ENCODE peak calls at places on chromosomes 1 and 21, in five cellular contexts. One of them, this sample, is unnamed.

GRCh38 chr1:21539933-21540332 is 30.7 kb downstream of the ALPL start:
- DNase-seq in foreskin fibroblast: peak; percentile 11
- DNase-seq in osteocyte: no peak
- DNase-seq in AG09319: no peak
- DNase-seq in endothelial cell: peak; percentile 61
- DNase-seq in this sample: peak; percentile 66

GRCh38 chr21:29718081-29718815 is 221.5 kb downstream of the GRIK1 start:
- DNase-seq in foreskin fibroblast: peak; percentile 73
- DNase-seq in osteocyte: no peak
- DNase-seq in AG09319: no peak
- DNase-seq in endothelial cell: no peak
- DNase-seq in this sample: no peak

GRCh38 chr1:205285391-205286101 is 36.0 kb downstream of the NUAK2 start:
- DNase-seq in foreskin fibroblast: no peak
- DNase-seq in osteocyte: no peak
- DNase-seq in AG09319: no peak
- DNase-seq in endothelial cell: no peak
- DNase-seq in this sample: no peak

GRCh38 chr21:41246808-41247207 is 69.8 kb upstream of the FAM3B start:
- DNase-seq in foreskin fibroblast: no peak
- DNase-seq in osteocyte: peak; percentile 57
- DNase-seq in AG09319: no peak
- DNase-seq in endothelial cell: no peak
- DNase-seq in this sample: no peak

GRCh38 chr1:46721204-46721603 is 2.3 kb upstream of the EFCAB14 start:
- DNase-seq in foreskin fibroblast: no peak
- DNase-seq in osteocyte: no peak
- DNase-seq in AG09319: no peak
- DNase-seq in endothelial cell: no peak
- DNase-seq in this sample: no peak

GRCh38 chr1:156511656-156512055 is 11.1 kb upstream of the MEF2D start:
- DNase-seq in foreskin fibroblast: peak; percentile 67
- DNase-seq in osteocyte: no peak
- DNase-seq in AG09319: no peak
- DNase-seq in endothelial cell: no peak
- DNase-seq in this sample: no peak

GRCh38 chr1:154765970-154766369 is 104.1 kb downstream of the KCNN3 start:
- DNase-seq in foreskin fibroblast: peak; percentile 47
- DNase-seq in osteocyte: no peak
- DNase-seq in AG09319: no peak
- DNase-seq in endothelial cell: peak; percentile 21
- DNase-seq in this sample: no peak

GRCh38 chr1:36365310-36365895 is 20.3 kb downstream of the STK40 start:
- DNase-seq in foreskin fibroblast: peak; percentile 94
- DNase-seq in osteocyte: no peak
- DNase-seq in AG09319: no peak
- DNase-seq in endothelial cell: no peak
- DNase-seq in this sample: no peak

GRCh38 chr1:204971700-204972336 is 71.2 kb upstream of the CNTN2 start:
- DNase-seq in foreskin fibroblast: peak; percentile 79
- DNase-seq in osteocyte: no peak
- DNase-seq in AG09319: peak; percentile 25
- DNase-seq in endothelial cell: no peak
- DNase-seq in this sample: no peak

GRCh38 chr1:215421772-215422171 is 145.3 kb upstream of the KCTD3 start:
- DNase-seq in foreskin fibroblast: peak; percentile 11
- DNase-seq in osteocyte: no peak
- DNase-seq in AG09319: peak; percentile 8
- DNase-seq in endothelial cell: no peak
- DNase-seq in this sample: no peak

GRCh38 chr1:244316407-244316806 is 135.3 kb downstream of the ADSS2 start:
- DNase-seq in foreskin fibroblast: peak; percentile 45
- DNase-seq in osteocyte: peak; percentile 27
- DNase-seq in AG09319: no peak
- DNase-seq in endothelial cell: no peak
- DNase-seq in this sample: no peak

GRCh38 chr1:30452170-30452569 is 271.2 kb downstream of the MATN1 start:
- DNase-seq in foreskin fibroblast: no peak
- DNase-seq in osteocyte: no peak
- DNase-seq in AG09319: no peak
- DNase-seq in endothelial cell: no peak
- DNase-seq in this sample: no peak

GRCh38 chr21:39715804-39716397 is 29.1 kb upstream of the IGSF5 start:
- DNase-seq in foreskin fibroblast: peak; percentile 75
- DNase-seq in osteocyte: no peak
- DNase-seq in AG09319: peak; percentile 4
- DNase-seq in endothelial cell: peak; percentile 56
- DNase-seq in this sample: peak; percentile 65

GRCh38 chr1:91349524-91349923 is 55.1 kb downstream of the HFM1 start:
- DNase-seq in foreskin fibroblast: peak; percentile 2
- DNase-seq in osteocyte: no peak
- DNase-seq in AG09319: no peak
- DNase-seq in endothelial cell: no peak
- DNase-seq in this sample: no peak

GRCh38 chr1:30085814-30086770 is 637.3 kb downstream of the MATN1 start:
- DNase-seq in foreskin fibroblast: peak; percentile 71
- DNase-seq in osteocyte: no peak
- DNase-seq in AG09319: no peak
- DNase-seq in endothelial cell: peak; percentile 87
- DNase-seq in this sample: peak; percentile 94

GRCh38 chr1:161932668-161933067 is 91.0 kb downstream of the OLFML2B start:
- DNase-seq in foreskin fibroblast: no peak
- DNase-seq in osteocyte: no peak
- DNase-seq in AG09319: no peak
- DNase-seq in endothelial cell: no peak
- DNase-seq in this sample: no peak

GRCh38 chr21:37220433-37220980 is 46.6 kb downstream of the VPS26C start:
- DNase-seq in foreskin fibroblast: peak; percentile 70
- DNase-seq in osteocyte: no peak
- DNase-seq in AG09319: no peak
- DNase-seq in endothelial cell: peak; percentile 53
- DNase-seq in this sample: no peak

GRCh38 chr21:46226920-46227599 is 1.5 kb downstream of the LSS start:
- DNase-seq in foreskin fibroblast: peak; percentile 48
- DNase-seq in osteocyte: no peak
- DNase-seq in AG09319: peak; percentile 16
- DNase-seq in endothelial cell: no peak
- DNase-seq in this sample: no peak

GRCh38 chr1:98336472-98337118 is 324.9 kb upstream of the SNX7 start:
- DNase-seq in foreskin fibroblast: no peak
- DNase-seq in osteocyte: no peak
- DNase-seq in AG09319: no peak
- DNase-seq in endothelial cell: no peak
- DNase-seq in this sample: no peak

GRCh38 chr1:51443555-51443954 is 75.5 kb downstream of the EPS15 start:
- DNase-seq in foreskin fibroblast: no peak
- DNase-seq in osteocyte: no peak
- DNase-seq in AG09319: no peak
- DNase-seq in endothelial cell: no peak
- DNase-seq in this sample: no peak

GRCh38 chr1:60825593-60825992 is 256.8 kb upstream of the NFIA start:
- DNase-seq in foreskin fibroblast: peak; percentile 7
- DNase-seq in osteocyte: no peak
- DNase-seq in AG09319: no peak
- DNase-seq in endothelial cell: no peak
- DNase-seq in this sample: no peak

GRCh38 chr1:30668026-30668425 is 55.4 kb downstream of the MATN1 start:
- DNase-seq in foreskin fibroblast: peak; percentile 49
- DNase-seq in osteocyte: no peak
- DNase-seq in AG09319: no peak
- DNase-seq in endothelial cell: no peak
- DNase-seq in this sample: no peak

DNA sequence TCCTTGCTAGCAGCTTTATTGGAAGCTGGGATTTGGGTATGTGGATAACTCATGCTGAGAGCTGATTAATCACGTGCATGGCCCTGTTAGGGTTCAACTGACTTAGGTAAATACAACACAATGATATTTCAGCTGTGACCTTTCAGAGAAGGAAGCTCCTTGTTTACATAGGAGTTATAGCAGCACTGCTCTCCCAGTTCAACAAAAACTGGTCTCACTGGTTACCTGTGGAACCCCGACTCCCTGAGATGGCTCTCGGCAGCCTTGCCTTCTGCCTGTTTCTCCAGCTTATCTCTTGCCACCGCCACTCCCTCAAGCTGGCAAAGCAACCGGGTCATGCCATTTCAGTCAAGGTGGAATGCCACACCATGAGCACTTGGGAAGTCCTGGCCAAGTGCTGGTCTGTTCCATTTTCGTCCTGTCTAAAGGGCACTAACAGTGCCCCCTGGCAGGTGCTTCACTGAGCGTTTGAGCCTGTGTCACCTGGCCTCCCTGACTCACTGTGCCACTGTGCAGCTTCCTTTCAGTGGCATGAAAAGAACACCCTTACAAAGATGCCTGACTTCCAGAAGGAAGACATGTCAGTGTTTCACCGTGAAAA is 31.6 kb downstream of the DOP1B start:
- DNase-seq in foreskin fibroblast: no peak
- DNase-seq in osteocyte: no peak
- DNase-seq in AG09319: no peak
- DNase-seq in endothelial cell: no peak
- DNase-seq in this sample: no peak
- TF ChIP-seq CTCF in foreskin fibroblast: no peak
- TF ChIP-seq CTCF in osteocyte: no peak
- TF ChIP-seq CTCF in AG09319: no peak
- TF ChIP-seq CTCF in endothelial cell: no peak
- TF ChIP-seq CTCF in this sample: no peak

DNA sequence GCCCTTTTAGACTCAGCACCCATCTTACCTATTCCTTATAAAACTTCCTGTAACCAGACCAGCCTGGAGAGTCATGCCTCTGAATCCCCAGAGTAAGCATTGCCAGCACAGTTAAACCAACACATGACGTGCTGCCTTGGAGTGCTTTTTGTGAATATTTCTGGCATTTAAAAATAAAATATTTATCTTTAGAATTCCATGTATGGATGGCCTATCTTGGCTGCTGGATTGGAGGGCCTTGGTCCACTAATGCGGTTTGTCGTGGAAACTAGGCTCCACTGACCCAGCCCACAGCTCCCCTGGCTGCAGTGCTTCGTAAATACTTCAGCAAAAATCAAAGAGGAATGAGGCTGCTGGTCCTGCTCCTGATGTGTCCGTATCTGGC is 17.5 kb downstream of the MTARC1 start:
- DNase-seq in foreskin fibroblast: no peak
- DNase-seq in osteocyte: peak; percentile 66
- DNase-seq in AG09319: no peak
- DNase-seq in endothelial cell: no peak
- DNase-seq in this sample: no peak
- TF ChIP-seq CTCF in foreskin fibroblast: no peak
- TF ChIP-seq CTCF in osteocyte: peak; percentile 16
- TF ChIP-seq CTCF in AG09319: no peak
- TF ChIP-seq CTCF in endothelial cell: no peak
- TF ChIP-seq CTCF in this sample: no peak

GRCh38 chr1:56874689-56875088 is 20.1 kb downstream of the C8A start:
- DNase-seq in foreskin fibroblast: no peak
- DNase-seq in osteocyte: no peak
- DNase-seq in AG09319: no peak
- DNase-seq in endothelial cell: no peak
- DNase-seq in this sample: no peak

GRCh38 chr1:56868761-56869160 is 14.2 kb downstream of the C8A start:
- DNase-seq in foreskin fibroblast: peak; percentile 67
- DNase-seq in osteocyte: no peak
- DNase-seq in AG09319: no peak
- DNase-seq in endothelial cell: no peak
- DNase-seq in this sample: no peak

GRCh38 chr1:56867491-56867890 is 12.9 kb downstream of the C8A start:
- DNase-seq in foreskin fibroblast: no peak
- DNase-seq in osteocyte: no peak
- DNase-seq in AG09319: no peak
- DNase-seq in endothelial cell: no peak
- DNase-seq in this sample: no peak

GRCh38 chr1:56873213-56873612 is 18.6 kb downstream of the C8A start:
- DNase-seq in foreskin fibroblast: no peak
- DNase-seq in osteocyte: no peak
- DNase-seq in AG09319: no peak
- DNase-seq in endothelial cell: no peak
- DNase-seq in this sample: no peak

GRCh38 chr1:56872597-56872996 is 18.0 kb downstream of the C8A start:
- DNase-seq in foreskin fibroblast: peak; percentile 61
- DNase-seq in osteocyte: no peak
- DNase-seq in AG09319: no peak
- DNase-seq in endothelial cell: no peak
- DNase-seq in this sample: no peak
- TF ChIP-seq CTCF in foreskin fibroblast: no peak
- TF ChIP-seq CTCF in osteocyte: no peak
- TF ChIP-seq CTCF in AG09319: no peak
- TF ChIP-seq CTCF in endothelial cell: no peak
- TF ChIP-seq CTCF in this sample: no peak

GRCh38 chr21:44297525-44298290 is 2.1 kb upstream of the PFKL start:
- DNase-seq in foreskin fibroblast: peak; percentile 93
- DNase-seq in osteocyte: peak; percentile 94
- DNase-seq in AG09319: peak; percentile 48
- DNase-seq in endothelial cell: peak; percentile 90
- DNase-seq in this sample: peak; percentile 93

GRCh38 chr21:44299458-44300261 is at the start of gene PFKL:
- DNase-seq in foreskin fibroblast: peak; percentile 82
- DNase-seq in osteocyte: no peak
- DNase-seq in AG09319: no peak
- DNase-seq in endothelial cell: peak; percentile 67
- DNase-seq in this sample: peak; percentile 73

GRCh38 chr21:44299085-44299457 is 782 bp upstream of the PFKL start:
- DNase-seq in foreskin fibroblast: peak; percentile 49
- DNase-seq in osteocyte: no peak
- DNase-seq in AG09319: no peak
- DNase-seq in endothelial cell: no peak
- DNase-seq in this sample: no peak

GRCh38 chr21:44296916-44297315 is 2.9 kb upstream of the PFKL start:
- DNase-seq in foreskin fibroblast: no peak
- DNase-seq in osteocyte: no peak
- DNase-seq in AG09319: no peak
- DNase-seq in endothelial cell: no peak
- DNase-seq in this sample: no peak

DNA sequence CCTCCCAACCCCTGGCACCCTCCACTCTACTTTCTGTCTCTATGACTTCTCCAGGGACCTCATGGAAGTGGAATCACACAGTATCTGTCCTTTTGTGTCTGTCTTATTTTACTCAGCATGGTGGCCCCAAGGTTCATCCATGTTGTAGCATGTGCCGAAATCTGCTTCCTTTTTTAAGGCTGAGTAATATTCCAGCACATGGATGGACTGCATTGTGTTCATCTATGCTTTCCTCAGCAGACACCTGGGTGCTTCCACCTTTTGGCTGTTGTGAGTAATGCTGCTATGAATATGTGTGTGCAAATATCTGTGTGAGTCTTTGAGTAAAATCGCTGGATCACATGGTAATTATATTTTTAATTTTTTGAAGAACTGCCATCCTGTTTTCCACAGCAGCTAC is 1.6 kb upstream of the PFKL start:
- DNase-seq in foreskin fibroblast: no peak
- DNase-seq in osteocyte: no peak
- DNase-seq in AG09319: no peak
- DNase-seq in endothelial cell: no peak
- DNase-seq in this sample: no peak
- TF ChIP-seq CTCF in foreskin fibroblast: peak; percentile 12
- TF ChIP-seq CTCF in osteocyte: no peak
- TF ChIP-seq CTCF in AG09319: no peak
- TF ChIP-seq CTCF in endothelial cell: no peak
- TF ChIP-seq CTCF in this sample: no peak

GRCh38 chr1:169550294-169550693 is 36.0 kb downstream of the F5 start:
- DNase-seq in foreskin fibroblast: peak; percentile 61
- DNase-seq in osteocyte: no peak
- DNase-seq in AG09319: peak; percentile 2
- DNase-seq in endothelial cell: no peak
- DNase-seq in this sample: no peak
- TF ChIP-seq CTCF in foreskin fibroblast: peak; percentile 44
- TF ChIP-seq CTCF in osteocyte: peak; percentile 58
- TF ChIP-seq CTCF in AG09319: peak; percentile 47
- TF ChIP-seq CTCF in endothelial cell: peak; percentile 31
- TF ChIP-seq CTCF in this sample: peak; percentile 28